ENCODE peak calls at places on chromosomes 7 and 10, in four cellular contexts. I is psoas muscle; R is naive thymus-derived CD4-positive, alpha-beta T cell; Z is spleen. Y is an unnamed sample. For H3K9me3, the result is how much of the 10 kb centered on the place peaks cover.

GRCh38 chr10:48794074-48794473 is 109.4 kb downstream of the WDFY4 start:
- DNase-seq in I (no peak), R (no peak), Z (no peak), Y (no peak)

GRCh38 chr7:118794419-118794818 is 569.9 kb downstream of the ANKRD7 start:
- DNase-seq in I (no peak), R (no peak), Z (no peak), Y (no peak)

GRCh38 chr7:21580073-21580521 is 37.3 kb downstream of the DNAH11 start:
- DNase-seq in I (no peak), R (no peak), Z (no peak), Y (no peak)

GRCh38 chr7:100894860-100895700 is 608 bp downstream of the ACHE start:
- DNase-seq in I (peak), R (no peak), Z (peak), Y (peak)

GRCh38 chr7:5831196-5831595 is 49.4 kb upstream of the OCM start:
- DNase-seq in I (no peak), R (no peak), Z (no peak), Y (no peak)

GRCh38 chr10:79270471-79271246 is 76.6 kb upstream of the PPIF start:
- DNase-seq in I (peak), R (no peak), Z (no peak), Y (peak)

GRCh38 chr7:120156476-120156875 is 116.5 kb upstream of the KCND2 start:
- DNase-seq in I (no peak), R (no peak), Z (no peak), Y (no peak)

GRCh38 chr7:133059263-133059662 is 22.6 kb downstream of the CHCHD3 start:
- DNase-seq in I (no peak), R (no peak), Z (no peak), Y (no peak)

GRCh38 chr10:123241391-123242141 is 87.4 kb downstream of the BUB3 start:
- DNase-seq in I (no peak), R (peak), Z (no peak), Y (no peak)

GRCh38 chr7:33757563-33758165 is 147.7 kb upstream of the BMPER start:
- DNase-seq in I (no peak), R (no peak), Z (no peak), Y (no peak)

GRCh38 chr7:118259115-118259514 is 34.6 kb downstream of the ANKRD7 start:
- DNase-seq in I (no peak), R (no peak), Z (no peak), Y (no peak)

GRCh38 chr10:76329891-76330575 is 898.6 kb downstream of the LRMDA start:
- DNase-seq in I (no peak), R (no peak), Z (no peak), Y (no peak)

GRCh38 chr7:140696679-140697446 is at the start of gene NDUFB2:
- DNase-seq in I (peak), R (peak), Z (peak), Y (peak)

GRCh38 chr7:70674268-70675025 is 457.5 kb upstream of the GALNT17 start:
- DNase-seq in I (no peak), R (no peak), Z (no peak), Y (no peak)

GRCh38 chr10:124744047-124744687 is at the start of gene FAM53B:
- DNase-seq in I (peak), R (peak), Z (peak), Y (peak)
- H3K4me3 ChIP-seq in I (peak), R (peak), Z (peak), Y (peak)

GRCh38 chr7:2623698-2624014 is 8.1 kb upstream of the TTYH3 start:
- DNase-seq in I (no peak), R (no peak), Z (peak), Y (no peak)

GRCh38 chr7:2621061-2621828 is 10.5 kb upstream of the TTYH3 start:
- DNase-seq in I (peak), R (no peak), Z (peak), Y (peak)

GRCh38 chr7:2624293-2624881 is 7.4 kb upstream of the TTYH3 start:
- DNase-seq in I (no peak), R (no peak), Z (no peak), Y (peak)

GRCh38 chr7:2621948-2622640 is 9.7 kb upstream of the TTYH3 start:
- DNase-seq in I (no peak), R (no peak), Z (peak), Y (no peak)

DNA sequence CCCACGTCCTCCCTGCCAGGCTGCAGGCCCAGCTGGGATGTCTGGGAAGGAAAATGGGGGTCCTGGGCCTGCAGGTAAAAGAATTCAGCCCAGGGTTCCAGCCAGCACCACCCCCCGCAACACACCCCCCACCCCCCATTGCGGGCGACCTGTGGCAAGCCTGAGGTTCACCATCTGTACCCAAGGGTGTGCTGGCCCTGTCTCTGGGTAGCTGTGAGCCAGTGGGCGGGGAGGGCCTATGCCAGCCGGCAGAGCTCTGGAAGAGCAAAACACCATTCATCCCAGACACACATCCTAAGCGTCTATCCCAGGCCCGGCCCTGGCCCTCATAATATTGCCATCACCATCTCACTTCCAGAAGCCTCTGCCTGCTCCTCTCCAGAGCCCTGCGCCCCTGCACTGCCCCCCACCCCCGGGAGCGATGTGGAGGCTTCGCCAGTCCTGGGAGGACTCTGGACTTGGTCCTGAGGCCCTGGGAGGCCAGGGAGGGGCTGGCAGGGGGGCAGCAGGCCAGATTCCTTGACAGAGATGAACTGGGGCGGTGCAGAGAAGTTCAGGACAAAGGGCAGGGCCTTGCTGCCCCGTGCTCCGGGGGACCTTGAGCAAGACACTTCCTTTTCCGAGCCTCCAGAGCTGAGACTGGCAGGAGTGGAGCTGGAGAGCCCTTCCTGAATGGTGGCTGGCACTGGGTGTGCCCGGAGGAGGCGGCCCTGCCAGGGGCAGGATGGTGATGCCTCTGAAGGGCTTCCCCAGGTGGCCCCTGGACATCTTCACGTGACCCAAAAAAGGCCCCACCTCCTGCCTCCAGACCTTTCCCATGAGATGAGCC is 8.7 kb upstream of the TTYH3 start:
- DNase-seq in I (no peak), R (no peak), Z (peak), Y (no peak)
- H3K27ac ChIP-seq in I (no peak), R (no peak), Z (peak), Y (no peak)

DNA sequence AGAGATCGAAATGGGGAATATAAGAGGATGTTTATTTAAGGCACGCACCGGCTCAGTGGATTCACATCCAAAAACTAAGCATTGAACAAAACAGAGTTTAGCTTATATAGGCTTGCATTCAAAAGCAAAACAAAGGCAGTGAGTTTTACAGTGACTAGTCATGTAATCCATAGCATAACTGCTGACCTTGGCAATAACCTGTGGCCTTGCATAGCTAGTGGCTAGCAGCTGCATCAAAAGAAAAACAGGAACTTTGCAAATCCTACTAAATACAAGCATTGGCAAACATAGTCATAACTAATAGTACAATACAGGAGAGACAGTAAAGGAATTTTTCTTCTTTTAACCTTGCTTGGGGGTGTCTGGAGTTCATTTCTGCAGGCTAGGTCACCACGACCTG is 9.7 kb upstream of the ZNF485 start:
- DNase-seq in I (no peak), R (no peak), Z (no peak), Y (no peak)
- H3K9me3 ChIP-seq in I (under half), R (under half), Z (under half), Y (under half)

GRCh38 chr7:87007063-87007462 is 52.4 kb downstream of the ELAPOR2 start:
- DNase-seq in I (no peak), R (no peak), Z (no peak), Y (no peak)
- H3K4me3 ChIP-seq in I (no peak), R (no peak), Z (no peak), Y (no peak)

GRCh38 chr10:42637142-42637541 is 1.2 kb downstream of the ZNF33B start:
- DNase-seq in I (no peak), R (no peak), Z (no peak), Y (no peak)
- H3K27ac ChIP-seq in I (peak), R (peak), Z (peak), Y (peak)